ENCODE peak calls at places on chromosomes 2 and 18, in nine cellular contexts. One of them, this sample, is unnamed.

GRCh38 chr2:142857247-142858154 is 20.0 kb upstream of the KYNU start:
- DNase-seq in stimulated activated CD4-positive, alpha-beta T cell treated with anti-CD3 and anti-CD28 coated beads, Interleukin-1b, Interleukin-23, amount 100 ng/mL, for 24 hours: no peak
- DNase-seq in AG08395: peak; percentile 29
- DNase-seq in Peyer's patch: no peak
- DNase-seq in nephron progenitor cell: no peak
- DNase-seq in stimulated activated naive B cell treated with anti-CD40 and anti-IgM and Interleukin-4, amounts not matched to agents 10 μg/mL and 1 μg/mL and 100 μg/mL, for 72 hours: no peak
- DNase-seq in NCI-H1105: no peak
- DNase-seq in HTR-8/SVneo: no peak
- DNase-seq in AML-193: no peak
- DNase-seq in this sample: no peak

GRCh38 chr18:21243041-21243431 is 1.0 kb downstream of the GREB1L start:
- DNase-seq in stimulated activated CD4-positive, alpha-beta T cell treated with anti-CD3 and anti-CD28 coated beads, Interleukin-1b, Interleukin-23, amount 100 ng/mL, for 24 hours: no peak
- DNase-seq in AG08395: peak; percentile 14
- DNase-seq in Peyer's patch: peak; percentile 53
- DNase-seq in nephron progenitor cell: no peak
- DNase-seq in stimulated activated naive B cell treated with anti-CD40 and anti-IgM and Interleukin-4, amounts not matched to agents 10 μg/mL and 1 μg/mL and 100 μg/mL, for 72 hours: no peak
- DNase-seq in NCI-H1105: no peak
- DNase-seq in HTR-8/SVneo: no peak
- DNase-seq in AML-193: no peak
- DNase-seq in this sample: no peak

GRCh38 chr2:149313512-149313972 is 16.8 kb upstream of the LYPD6 start:
- DNase-seq in stimulated activated CD4-positive, alpha-beta T cell treated with anti-CD3 and anti-CD28 coated beads, Interleukin-1b, Interleukin-23, amount 100 ng/mL, for 24 hours: no peak
- DNase-seq in AG08395: peak; percentile 71
- DNase-seq in Peyer's patch: peak; percentile 61
- DNase-seq in nephron progenitor cell: peak; percentile 36
- DNase-seq in stimulated activated naive B cell treated with anti-CD40 and anti-IgM and Interleukin-4, amounts not matched to agents 10 μg/mL and 1 μg/mL and 100 μg/mL, for 72 hours: no peak
- DNase-seq in NCI-H1105: peak; percentile 98
- DNase-seq in HTR-8/SVneo: peak; percentile 62
- DNase-seq in AML-193: peak; percentile 20
- DNase-seq in this sample: peak; percentile 66

GRCh38 chr2:203279288-203279687 is 40.5 kb downstream of the CYP20A1 start:
- DNase-seq in stimulated activated CD4-positive, alpha-beta T cell treated with anti-CD3 and anti-CD28 coated beads, Interleukin-1b, Interleukin-23, amount 100 ng/mL, for 24 hours: no peak
- DNase-seq in AG08395: no peak
- DNase-seq in Peyer's patch: no peak
- DNase-seq in nephron progenitor cell: no peak
- DNase-seq in stimulated activated naive B cell treated with anti-CD40 and anti-IgM and Interleukin-4, amounts not matched to agents 10 μg/mL and 1 μg/mL and 100 μg/mL, for 72 hours: no peak
- DNase-seq in NCI-H1105: no peak
- DNase-seq in HTR-8/SVneo: no peak
- DNase-seq in AML-193: no peak
- DNase-seq in this sample: no peak

GRCh38 chr2:145702305-145702704 is 1182.4 kb upstream of the ZEB2 start:
- DNase-seq in stimulated activated CD4-positive, alpha-beta T cell treated with anti-CD3 and anti-CD28 coated beads, Interleukin-1b, Interleukin-23, amount 100 ng/mL, for 24 hours: no peak
- DNase-seq in AG08395: no peak
- DNase-seq in Peyer's patch: no peak
- DNase-seq in nephron progenitor cell: no peak
- DNase-seq in stimulated activated naive B cell treated with anti-CD40 and anti-IgM and Interleukin-4, amounts not matched to agents 10 μg/mL and 1 μg/mL and 100 μg/mL, for 72 hours: no peak
- DNase-seq in NCI-H1105: no peak
- DNase-seq in HTR-8/SVneo: no peak
- DNase-seq in AML-193: no peak
- DNase-seq in this sample: no peak

GRCh38 chr2:101125374-101125773 is 25.8 kb downstream of the TBC1D8 start:
- DNase-seq in stimulated activated CD4-positive, alpha-beta T cell treated with anti-CD3 and anti-CD28 coated beads, Interleukin-1b, Interleukin-23, amount 100 ng/mL, for 24 hours: no peak
- DNase-seq in AG08395: peak; percentile 36
- DNase-seq in Peyer's patch: no peak
- DNase-seq in nephron progenitor cell: no peak
- DNase-seq in stimulated activated naive B cell treated with anti-CD40 and anti-IgM and Interleukin-4, amounts not matched to agents 10 μg/mL and 1 μg/mL and 100 μg/mL, for 72 hours: no peak
- DNase-seq in NCI-H1105: no peak
- DNase-seq in HTR-8/SVneo: peak; percentile 26
- DNase-seq in AML-193: peak; percentile 44
- DNase-seq in this sample: no peak

GRCh38 chr2:186059096-186059495 is 320.5 kb downstream of the FSIP2 start:
- DNase-seq in stimulated activated CD4-positive, alpha-beta T cell treated with anti-CD3 and anti-CD28 coated beads, Interleukin-1b, Interleukin-23, amount 100 ng/mL, for 24 hours: no peak
- DNase-seq in AG08395: no peak
- DNase-seq in Peyer's patch: no peak
- DNase-seq in nephron progenitor cell: no peak
- DNase-seq in stimulated activated naive B cell treated with anti-CD40 and anti-IgM and Interleukin-4, amounts not matched to agents 10 μg/mL and 1 μg/mL and 100 μg/mL, for 72 hours: no peak
- DNase-seq in NCI-H1105: peak; percentile 75
- DNase-seq in HTR-8/SVneo: no peak
- DNase-seq in AML-193: no peak
- DNase-seq in this sample: no peak

GRCh38 chr2:4898706-4899105 is 793.5 kb upstream of the SOX11 start:
- DNase-seq in stimulated activated CD4-positive, alpha-beta T cell treated with anti-CD3 and anti-CD28 coated beads, Interleukin-1b, Interleukin-23, amount 100 ng/mL, for 24 hours: no peak
- DNase-seq in AG08395: no peak
- DNase-seq in Peyer's patch: no peak
- DNase-seq in nephron progenitor cell: no peak
- DNase-seq in stimulated activated naive B cell treated with anti-CD40 and anti-IgM and Interleukin-4, amounts not matched to agents 10 μg/mL and 1 μg/mL and 100 μg/mL, for 72 hours: no peak
- DNase-seq in NCI-H1105: no peak
- DNase-seq in HTR-8/SVneo: no peak
- DNase-seq in AML-193: no peak
- DNase-seq in this sample: no peak

GRCh38 chr2:75429036-75429435 is 131.7 kb downstream of the EVA1A start:
- DNase-seq in stimulated activated CD4-positive, alpha-beta T cell treated with anti-CD3 and anti-CD28 coated beads, Interleukin-1b, Interleukin-23, amount 100 ng/mL, for 24 hours: no peak
- DNase-seq in AG08395: no peak
- DNase-seq in Peyer's patch: peak; percentile 29
- DNase-seq in nephron progenitor cell: no peak
- DNase-seq in stimulated activated naive B cell treated with anti-CD40 and anti-IgM and Interleukin-4, amounts not matched to agents 10 μg/mL and 1 μg/mL and 100 μg/mL, for 72 hours: no peak
- DNase-seq in NCI-H1105: no peak
- DNase-seq in HTR-8/SVneo: no peak
- DNase-seq in AML-193: no peak
- DNase-seq in this sample: no peak

GRCh38 chr2:222523783-222524544 is 99.6 kb downstream of the SGPP2 start:
- DNase-seq in stimulated activated CD4-positive, alpha-beta T cell treated with anti-CD3 and anti-CD28 coated beads, Interleukin-1b, Interleukin-23, amount 100 ng/mL, for 24 hours: no peak
- DNase-seq in AG08395: no peak
- DNase-seq in Peyer's patch: no peak
- DNase-seq in nephron progenitor cell: no peak
- DNase-seq in stimulated activated naive B cell treated with anti-CD40 and anti-IgM and Interleukin-4, amounts not matched to agents 10 μg/mL and 1 μg/mL and 100 μg/mL, for 72 hours: no peak
- DNase-seq in NCI-H1105: no peak
- DNase-seq in HTR-8/SVneo: no peak
- DNase-seq in AML-193: no peak
- DNase-seq in this sample: no peak

GRCh38 chr18:76859474-76860339 is 37.4 kb downstream of the ZNF236 start:
- DNase-seq in stimulated activated CD4-positive, alpha-beta T cell treated with anti-CD3 and anti-CD28 coated beads, Interleukin-1b, Interleukin-23, amount 100 ng/mL, for 24 hours: no peak
- DNase-seq in AG08395: no peak
- DNase-seq in Peyer's patch: no peak
- DNase-seq in nephron progenitor cell: no peak
- DNase-seq in stimulated activated naive B cell treated with anti-CD40 and anti-IgM and Interleukin-4, amounts not matched to agents 10 μg/mL and 1 μg/mL and 100 μg/mL, for 72 hours: no peak
- DNase-seq in NCI-H1105: no peak
- DNase-seq in HTR-8/SVneo: no peak
- DNase-seq in AML-193: no peak
- DNase-seq in this sample: no peak

GRCh38 chr2:237515621-237516275 is 28.7 kb downstream of the MLPH start:
- DNase-seq in stimulated activated CD4-positive, alpha-beta T cell treated with anti-CD3 and anti-CD28 coated beads, Interleukin-1b, Interleukin-23, amount 100 ng/mL, for 24 hours: no peak
- DNase-seq in AG08395: no peak
- DNase-seq in Peyer's patch: no peak
- DNase-seq in nephron progenitor cell: no peak
- DNase-seq in stimulated activated naive B cell treated with anti-CD40 and anti-IgM and Interleukin-4, amounts not matched to agents 10 μg/mL and 1 μg/mL and 100 μg/mL, for 72 hours: no peak
- DNase-seq in NCI-H1105: no peak
- DNase-seq in HTR-8/SVneo: no peak
- DNase-seq in AML-193: no peak
- DNase-seq in this sample: no peak

GRCh38 chr2:201363857-201364560 is 6.9 kb upstream of the FLACC1 start:
- DNase-seq in stimulated activated CD4-positive, alpha-beta T cell treated with anti-CD3 and anti-CD28 coated beads, Interleukin-1b, Interleukin-23, amount 100 ng/mL, for 24 hours: no peak
- DNase-seq in AG08395: peak; percentile 43
- DNase-seq in Peyer's patch: no peak
- DNase-seq in nephron progenitor cell: no peak
- DNase-seq in stimulated activated naive B cell treated with anti-CD40 and anti-IgM and Interleukin-4, amounts not matched to agents 10 μg/mL and 1 μg/mL and 100 μg/mL, for 72 hours: peak; percentile 3
- DNase-seq in NCI-H1105: peak; percentile 9
- DNase-seq in HTR-8/SVneo: peak; percentile 40
- DNase-seq in AML-193: peak; percentile 67
- DNase-seq in this sample: peak; percentile 30

GRCh38 chr2:17843457-17843856 is 27.2 kb downstream of the MSGN1 start:
- DNase-seq in stimulated activated CD4-positive, alpha-beta T cell treated with anti-CD3 and anti-CD28 coated beads, Interleukin-1b, Interleukin-23, amount 100 ng/mL, for 24 hours: no peak
- DNase-seq in AG08395: no peak
- DNase-seq in Peyer's patch: no peak
- DNase-seq in nephron progenitor cell: no peak
- DNase-seq in stimulated activated naive B cell treated with anti-CD40 and anti-IgM and Interleukin-4, amounts not matched to agents 10 μg/mL and 1 μg/mL and 100 μg/mL, for 72 hours: no peak
- DNase-seq in NCI-H1105: no peak
- DNase-seq in HTR-8/SVneo: no peak
- DNase-seq in AML-193: no peak
- DNase-seq in this sample: no peak

GRCh38 chr2:42430188-42430587 is 63.6 kb downstream of the KCNG3 start:
- DNase-seq in stimulated activated CD4-positive, alpha-beta T cell treated with anti-CD3 and anti-CD28 coated beads, Interleukin-1b, Interleukin-23, amount 100 ng/mL, for 24 hours: no peak
- DNase-seq in AG08395: no peak
- DNase-seq in Peyer's patch: no peak
- DNase-seq in nephron progenitor cell: no peak
- DNase-seq in stimulated activated naive B cell treated with anti-CD40 and anti-IgM and Interleukin-4, amounts not matched to agents 10 μg/mL and 1 μg/mL and 100 μg/mL, for 72 hours: no peak
- DNase-seq in NCI-H1105: no peak
- DNase-seq in HTR-8/SVneo: no peak
- DNase-seq in AML-193: no peak
- DNase-seq in this sample: no peak

GRCh38 chr18:57784034-57784815 is 18.9 kb downstream of the ATP8B1 start:
- DNase-seq in stimulated activated CD4-positive, alpha-beta T cell treated with anti-CD3 and anti-CD28 coated beads, Interleukin-1b, Interleukin-23, amount 100 ng/mL, for 24 hours: no peak
- DNase-seq in AG08395: no peak
- DNase-seq in Peyer's patch: no peak
- DNase-seq in nephron progenitor cell: peak; percentile 19
- DNase-seq in stimulated activated naive B cell treated with anti-CD40 and anti-IgM and Interleukin-4, amounts not matched to agents 10 μg/mL and 1 μg/mL and 100 μg/mL, for 72 hours: no peak
- DNase-seq in NCI-H1105: no peak
- DNase-seq in HTR-8/SVneo: no peak
- DNase-seq in AML-193: no peak
- DNase-seq in this sample: peak; percentile 49

GRCh38 chr18:46452820-46453219 is 204.2 kb downstream of the LOXHD1 start:
- DNase-seq in stimulated activated CD4-positive, alpha-beta T cell treated with anti-CD3 and anti-CD28 coated beads, Interleukin-1b, Interleukin-23, amount 100 ng/mL, for 24 hours: no peak
- DNase-seq in AG08395: no peak
- DNase-seq in Peyer's patch: no peak
- DNase-seq in nephron progenitor cell: no peak
- DNase-seq in stimulated activated naive B cell treated with anti-CD40 and anti-IgM and Interleukin-4, amounts not matched to agents 10 μg/mL and 1 μg/mL and 100 μg/mL, for 72 hours: no peak
- DNase-seq in NCI-H1105: peak; percentile 19
- DNase-seq in HTR-8/SVneo: no peak
- DNase-seq in AML-193: no peak
- DNase-seq in this sample: no peak

This sample was measured in hepatic stellate cell.